ENCODE peak calls at places on chromosomes 7 and 10, in five cellular contexts. E, N, U, Z and V are unnamed samples.

GRCh38 chr10:28768227-28768626 is 90.9 kb downstream of the BAMBI start:
- DNase-seq in N (no peak), Z (no peak), E (no peak), U (no peak), V (no peak)

GRCh38 chr10:78972160-78972946 is 96.4 kb upstream of the ZMIZ1 start:
- DNase-seq in Z (peak), N (no peak), E (peak), U (peak), V (peak)

GRCh38 chr10:132942740-132943554 is 577 bp upstream of the CFAP46 start:
- DNase-seq in E (no peak), Z (no peak), U (no peak), N (no peak), V (no peak)

GRCh38 chr10:132452651-132453469 is 55.9 kb downstream of the PWWP2B start:
- DNase-seq in Z (peak), E (peak), N (peak), U (peak), V (peak)

GRCh38 chr10:50604049-50604640 is 19.6 kb downstream of the SGMS1 start:
- DNase-seq in E (no peak), N (no peak), U (no peak), Z (no peak), V (peak)

GRCh38 chr7:50197547-50197946 is 104.5 kb upstream of the ZPBP start:
- DNase-seq in E (no peak), N (no peak), Z (no peak), U (no peak), V (peak)

GRCh38 chr10:121899727-121900126 is 28.1 kb downstream of the ATE1 start:
- DNase-seq in U (no peak), Z (no peak), N (no peak), E (no peak), V (no peak)

GRCh38 chr10:4159173-4159572 is 374.2 kb upstream of the KLF6 start:
- DNase-seq in U (no peak), E (no peak), Z (no peak), N (no peak), V (no peak)

GRCh38 chr7:120989571-120990220 is 1.2 kb downstream of the CPED1 start:
- DNase-seq in E (no peak), U (no peak), N (no peak), Z (no peak), V (no peak)

GRCh38 chr10:80443531-80443974 is 10.6 kb upstream of the TSPAN14 start:
- DNase-seq in E (peak), U (peak), N (no peak), Z (no peak), V (peak)

GRCh38 chr7:114939484-114940097 is 17.7 kb downstream of the MDFIC start:
- DNase-seq in U (no peak), E (no peak), Z (no peak), N (no peak), V (no peak)

GRCh38 chr10:59991661-59992060 is 85.3 kb upstream of the CCDC6 start:
- DNase-seq in N (no peak), U (no peak), Z (no peak), E (peak), V (peak)

GRCh38 chr7:14766747-14767146 is 135.8 kb downstream of the DGKB start:
- DNase-seq in Z (no peak), U (no peak), N (no peak), E (no peak), V (no peak)

GRCh38 chr10:21300546-21300945 is 224.9 kb downstream of the SKIDA1 start:
- DNase-seq in N (no peak), E (no peak), Z (no peak), U (no peak), V (peak)

GRCh38 chr7:135260930-135261721 is 27.5 kb downstream of the STRA8 start:
- DNase-seq in E (no peak), Z (no peak), U (no peak), N (peak), V (no peak)

GRCh38 chr7:83947260-83947659 is 247.3 kb downstream of the SEMA3A start:
- DNase-seq in E (peak), U (no peak), N (peak), Z (no peak), V (peak)

GRCh38 chr10:1420663-1421362 is 316.5 kb downstream of the ADARB2 start:
- DNase-seq in E (peak), N (peak), Z (peak), U (no peak), V (peak)

GRCh38 chr7:80552304-80552703 is 40.4 kb upstream of the GNAT3 start:
- DNase-seq in U (peak), E (no peak), N (peak), Z (no peak), V (no peak)

GRCh38 chr7:35365523-35365922 is 111.6 kb upstream of the TBX20 start:
- DNase-seq in E (no peak), N (no peak), Z (no peak), U (no peak), V (peak)

GRCh38 chr7:88223265-88223664 is 3.4 kb upstream of the SRI start:
- DNase-seq in Z (no peak), N (no peak), E (no peak), U (no peak), V (no peak)

GRCh38 chr7:39838326-39838725 is 111.7 kb upstream of the CDK13 start:
- DNase-seq in E (no peak), Z (no peak), U (no peak), N (no peak), V (peak)

GRCh38 chr7:18064242-18064838 is 36.7 kb upstream of the PRPS1L1 start:
- DNase-seq in U (no peak), Z (peak), E (peak), N (peak), V (peak)

GRCh38 chr10:87696922-87697714 is 37.4 kb downstream of the PAPSS2 start:
- DNase-seq in Z (no peak), E (no peak), N (no peak), U (peak), V (no peak)

GRCh38 chr10:79202188-79203013 is 133.6 kb downstream of the ZMIZ1 start:
- DNase-seq in N (peak), Z (peak), E (peak), U (no peak), V (peak)

GRCh38 chr7:108280136-108280535 is 150.0 kb upstream of the LAMB4 start:
- DNase-seq in Z (no peak), E (no peak), U (no peak), N (no peak), V (no peak)

GRCh38 chr7:7765422-7765821 is 47.0 kb upstream of the RPA3 start:
- DNase-seq in E (no peak), N (no peak), U (no peak), Z (no peak), V (no peak)

GRCh38 chr10:97795886-97796285 is 24.1 kb upstream of the SFRP5 start:
- DNase-seq in Z (no peak), N (no peak), U (no peak), E (no peak), V (no peak)

GRCh38 chr10:102665904-102666509 is 21.7 kb downstream of the TRIM8 start:
- DNase-seq in U (no peak), E (no peak), Z (no peak), N (no peak), V (no peak)

GRCh38 chr10:27911645-27912044 is 87.2 kb downstream of the ODAD2 start:
- DNase-seq in E (no peak), N (peak), Z (no peak), U (no peak), V (no peak)

GRCh38 chr7:157273208-157274202 is 63.3 kb upstream of the DNAJB6 start:
- DNase-seq in N (peak), E (peak), Z (peak), U (peak), V (peak)

GRCh38 chr10:77518910-77519274 is 118.7 kb downstream of the KCNMA1 start:
- DNase-seq in U (no peak), Z (no peak), N (no peak), E (no peak), V (no peak)
- TF ChIP-seq CTCF in U (no peak), Z (no peak), N (no peak), E (no peak), V (no peak)

GRCh38 chr10:118301211-118301610 is 40.9 kb downstream of the FAM204A start:
- DNase-seq in Z (no peak), N (no peak), E (no peak), U (no peak), V (no peak)
- TF ChIP-seq CTCF in Z (no peak), N (no peak), E (no peak), U (no peak), V (no peak)

GRCh38 chr7:102287082-102287464 is 405 bp downstream of the SH2B2 start:
- DNase-seq in Z (peak), N (no peak), E (no peak), U (no peak), V (no peak)
- TF ChIP-seq CTCF in Z (no peak), N (no peak), E (no peak), U (no peak), V (no peak)

DNA sequence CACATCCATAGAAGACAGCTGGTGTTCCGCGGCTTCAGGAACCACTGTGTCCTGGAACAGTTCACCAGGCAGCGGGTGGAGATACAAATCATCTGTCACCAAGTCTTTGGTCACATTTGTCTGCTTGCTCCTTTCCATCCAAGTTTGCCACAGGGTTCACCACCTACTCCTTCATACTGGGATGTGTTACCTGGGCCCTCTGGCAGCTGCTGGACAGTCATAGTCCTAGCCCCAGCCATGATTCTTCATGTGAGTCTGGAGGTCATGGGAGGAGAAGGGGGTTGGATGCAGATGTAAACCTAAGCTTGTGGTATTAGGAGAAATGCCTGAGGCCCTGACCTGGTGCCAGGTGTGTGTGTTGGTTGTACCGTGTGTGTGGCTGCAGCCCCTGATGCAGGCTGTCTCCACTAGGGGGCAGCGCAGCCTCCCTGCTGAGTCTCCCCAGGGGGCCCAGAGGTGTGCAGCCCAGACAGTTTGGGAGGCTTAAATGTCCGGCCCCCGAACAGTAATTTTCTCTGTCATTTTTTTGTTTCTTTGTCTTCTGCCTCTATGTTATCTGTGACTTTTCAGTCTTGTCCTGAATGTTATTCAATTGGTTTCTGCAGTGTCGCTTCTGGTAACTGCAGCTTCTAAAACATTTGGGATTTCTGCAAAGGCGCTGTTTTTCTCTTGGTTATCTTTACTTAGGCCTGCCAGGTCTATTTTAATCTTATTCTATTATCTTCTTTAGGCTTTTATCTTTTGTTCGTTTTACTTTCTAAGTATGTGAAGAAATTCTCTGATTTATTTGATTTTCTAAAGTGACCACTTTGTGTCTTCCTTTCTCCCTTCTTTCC is 14.8 kb downstream of the NPS start:
- DNase-seq in U (no peak), E (peak), Z (peak), N (no peak), V (peak)
- TF ChIP-seq CTCF in U (peak), E (peak), Z (peak), N (peak), V (peak)

GRCh38 chr7:133853706-133854276 is 273.3 kb upstream of the LRGUK start:
- DNase-seq in E (peak), U (peak), N (peak), Z (no peak), V (peak)
- TF ChIP-seq CTCF in E (peak), U (peak), N (peak), Z (peak), V (peak)

GRCh38 chr10:86102031-86102430 is 264.6 kb downstream of the GRID1 start:
- DNase-seq in Z (no peak), U (no peak), E (no peak), N (no peak), V (no peak)

GRCh38 chr10:86099542-86100334 is 266.9 kb downstream of the GRID1 start:
- DNase-seq in Z (no peak), N (no peak), E (no peak), U (no peak), V (no peak)

GRCh38 chr10:86102446-86102845 is 264.1 kb downstream of the GRID1 start:
- DNase-seq in E (no peak), Z (no peak), N (no peak), U (no peak), V (no peak)

GRCh38 chr10:86103391-86104101 is 263.0 kb downstream of the GRID1 start:
- DNase-seq in E (no peak), Z (no peak), N (peak), U (no peak), V (peak)

DNA sequence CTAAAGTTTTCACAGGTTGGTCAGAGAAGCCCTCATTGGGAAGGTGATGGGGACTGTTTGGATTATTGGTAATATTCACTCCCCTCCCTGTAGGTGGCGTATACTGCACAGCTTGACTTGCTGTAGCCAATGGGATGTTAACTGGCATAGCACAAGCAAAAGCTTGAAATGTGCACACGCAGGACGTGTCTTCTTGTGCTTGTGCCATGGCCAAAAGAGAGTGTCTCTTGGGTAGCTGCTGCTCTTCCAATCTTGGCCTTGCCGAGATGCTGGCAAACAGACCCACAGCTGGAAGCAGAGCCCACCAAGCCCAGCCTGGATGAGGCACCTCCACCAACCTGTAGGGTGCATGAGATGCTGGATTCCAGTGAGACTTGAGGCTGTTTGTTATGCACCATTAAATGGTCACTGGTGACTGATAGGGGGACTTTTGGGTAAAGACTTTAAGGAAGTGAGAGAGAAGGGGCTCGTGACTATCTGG is 266.0 kb downstream of the GRID1 start:
- DNase-seq in Z (no peak), N (peak), E (peak), U (no peak), V (peak)
- TF ChIP-seq CTCF in Z (peak), N (peak), E (peak), U (peak), V (peak)